ENCODE peak calls at places on chromosomes 4 and X, in seven cellular contexts. G is esophagus squamous epithelium; X is activated CD4-positive, alpha-beta T cell treated with anti-CD3 and anti-CD28 coated beads, Interleukin-2, amount 50 U/mL, for 48 hours; T is smooth muscle cell of the brain vasculature; N is iris pigment epithelial cell; H is left lung; B is left cardiac atrium. M is an unnamed sample.

GRCh38 chr4:146442801-146443200 is 78.9 kb downstream of the SLC10A7 start:
- DNase-seq in T (no peak), G (no peak), H (no peak), N (peak; percentile 80), B (no peak), X (no peak), M (no peak)

GRCh38 chrX:13638826-13639225 is 14.1 kb upstream of the TCEANC start:
- DNase-seq in G (no peak), N (no peak), X (no peak), T (no peak), B (no peak), H (no peak), M (no peak)

GRCh38 chr4:8270912-8271815 is 1.6 kb downstream of the HTRA3 start:
- DNase-seq in G (no peak), T (no peak), X (no peak), H (peak; percentile 54), N (no peak), B (no peak), M (peak; percentile 69)

GRCh38 chr4:184536881-184537248 is 62.5 kb upstream of the IRF2 start:
- DNase-seq in X (no peak), N (peak; percentile 17), T (no peak), G (no peak), B (no peak), H (no peak), M (no peak)

GRCh38 chr4:112451831-112452230 is 64.1 kb downstream of the NEUROG2 start:
- DNase-seq in N (no peak), T (no peak), G (no peak), B (no peak), X (no peak), H (no peak), M (no peak)

GRCh38 chrX:105331244-105331643 is 110.8 kb upstream of the TEX13A start:
- DNase-seq in T (no peak), X (no peak), G (no peak), N (peak; percentile 85), B (no peak), H (no peak), M (no peak)

GRCh38 chr4:687048-687974 is 1.6 kb downstream of the SLC49A3 start:
- DNase-seq in T (peak; percentile 37), N (peak; percentile 94), X (no peak), H (peak; percentile 98), G (no peak), B (peak; percentile 93), M (peak; percentile 96)

GRCh38 chrX:13130776-13131175 is 86.4 kb upstream of the FAM9C start:
- DNase-seq in G (no peak), X (no peak), H (no peak), B (no peak), T (no peak), N (no peak), M (no peak)

GRCh38 chr4:109749388-109750082 is 19.7 kb upstream of the PLA2G12A start:
- DNase-seq in N (no peak), H (no peak), G (no peak), B (no peak), X (no peak), T (no peak), M (no peak)

GRCh38 chrX:102546818-102547493 is 30.4 kb upstream of the TMSB15A start:
- DNase-seq in N (peak; percentile 0), X (peak; percentile 8), H (no peak), G (no peak), B (no peak), T (no peak), M (no peak)

GRCh38 chr4:80454040-80454439 is 118.5 kb downstream of the CFAP299 start:
- DNase-seq in N (peak; percentile 14), T (no peak), G (no peak), B (no peak), X (no peak), H (no peak), M (no peak)

GRCh38 chr4:94575652-94576051 is 123.9 kb downstream of the PDLIM5 start:
- DNase-seq in G (no peak), N (no peak), X (no peak), B (no peak), H (peak; percentile 27), T (no peak), M (no peak)

GRCh38 chr4:32258986-32259385 is 1538.8 kb downstream of the PCDH7 start:
- DNase-seq in H (no peak), T (no peak), B (no peak), G (no peak), X (no peak), N (no peak), M (no peak)

GRCh38 chr4:19883841-19884240 is 367.9 kb upstream of the SLIT2 start:
- DNase-seq in H (no peak), T (no peak), X (no peak), G (no peak), B (no peak), N (peak; percentile 43), M (no peak)

GRCh38 chr4:80307183-80307735 is 28.3 kb upstream of the CFAP299 start:
- DNase-seq in G (no peak), T (no peak), H (no peak), B (no peak), N (peak; percentile 64), X (no peak), M (no peak)

GRCh38 chr4:8283161-8283560 is 13.6 kb downstream of the HTRA3 start:
- DNase-seq in B (no peak), H (peak; percentile 51), X (no peak), N (no peak), T (no peak), G (no peak), M (peak; percentile 35)

GRCh38 chr4:118224239-118224829 is 128.5 kb downstream of the PRSS12 start:
- DNase-seq in X (no peak), T (peak; percentile 29), B (no peak), H (no peak), N (peak; percentile 70), G (no peak), M (no peak)

GRCh38 chr4:127533028-127533700 is 99.6 kb upstream of the INTU start:
- DNase-seq in H (no peak), N (peak; percentile 28), B (peak; percentile 75), T (no peak), X (no peak), G (no peak), M (no peak)

GRCh38 chr4:68864438-68865177 is 48.8 kb downstream of the UGT2B10 start:
- DNase-seq in G (no peak), N (no peak), B (no peak), X (no peak), T (no peak), H (no peak), M (no peak)

GRCh38 chr4:111963158-111963557 is 182.1 kb upstream of the FAM241A start:
- DNase-seq in G (no peak), H (no peak), B (no peak), X (no peak), N (no peak), T (no peak), M (no peak)

M was measured in Right ventricle myocardium inferior.